ENCODE peak calls at places on chromosomes 1 and 21, in six cellular contexts. P, L, X, U, A and R are unnamed samples.

GRCh38 chr1:43450251-43451070 is 3.3 kb downstream of the HYI start:
- DNase-seq in P (no peak), L (no peak), X (peak; percentile 82), U (no peak), A (no peak), R (no peak)

GRCh38 chr1:68495968-68496679 is 758 bp downstream of the DEPDC1 start:
- DNase-seq in P (peak; percentile 36), L (no peak), X (no peak), U (peak; percentile 19), A (no peak), R (no peak)

GRCh38 chr1:8985915-8986813 is 40.1 kb downstream of the SLC2A7 start:
- DNase-seq in P (no peak), L (no peak), X (no peak), U (peak; percentile 97), A (peak; percentile 82), R (peak; percentile 40)

GRCh38 chr1:83583351-83584014 is 415.4 kb downstream of the TTLL7 start:
- DNase-seq in P (no peak), L (no peak), X (no peak), U (no peak), A (no peak), R (no peak)

GRCh38 chr1:10979483-10979920 is 33.0 kb upstream of the TARDBP start:
- DNase-seq in P (no peak), L (no peak), X (no peak), U (peak; percentile 58), A (peak; percentile 68), R (peak; percentile 68)

GRCh38 chr1:96979869-96980268 is 258.3 kb downstream of the PTBP2 start:
- DNase-seq in P (no peak), L (no peak), X (no peak), U (no peak), A (no peak), R (no peak)

GRCh38 chr1:224448428-224449017 is 13.9 kb upstream of the WDR26 start:
- DNase-seq in P (no peak), L (no peak), X (no peak), U (no peak), A (no peak), R (no peak)

GRCh38 chr1:72524021-72524420 is 241.7 kb upstream of the NEGR1 start:
- DNase-seq in P (no peak), L (no peak), X (no peak), U (no peak), A (no peak), R (no peak)

GRCh38 chr21:36127977-36128376 is 6.9 kb upstream of the CBR3 start:
- DNase-seq in P (no peak), L (no peak), X (no peak), U (no peak), A (no peak), R (no peak)

GRCh38 chr1:64245495-64245894 is 42.1 kb downstream of the UBE2U start:
- DNase-seq in P (no peak), L (no peak), X (no peak), U (no peak), A (no peak), R (no peak)

GRCh38 chr1:62962014-62962793 is 178.3 kb downstream of the ATG4C start:
- DNase-seq in P (no peak), L (no peak), X (no peak), U (no peak), A (no peak), R (no peak)

GRCh38 chr1:59971464-59971911 is 44.9 kb upstream of the CYP2J2 start:
- DNase-seq in P (peak; percentile 75), L (peak; percentile 47), X (no peak), U (peak; percentile 80), A (peak; percentile 49), R (peak; percentile 60)

GRCh38 chr21:24272527-24272938 is 1334.7 kb downstream of the MRPL39 start:
- DNase-seq in P (no peak), L (no peak), X (no peak), U (no peak), A (no peak), R (no peak)

GRCh38 chr21:15138475-15138874 is 73.7 kb upstream of the NRIP1 start:
- DNase-seq in P (no peak), L (no peak), X (no peak), U (no peak), A (no peak), R (no peak)

GRCh38 chr1:43994794-43995790 is 3.7 kb downstream of the CCDC24 start:
- DNase-seq in P (peak; percentile 71), L (no peak), X (no peak), U (peak; percentile 65), A (no peak), R (no peak)

GRCh38 chr1:32208891-32209309 is at the start of gene DCDC2B:
- DNase-seq in P (no peak), L (no peak), X (no peak), U (peak; percentile 78), A (peak; percentile 33), R (no peak)

GRCh38 chr1:61254629-61255323 is 172.4 kb downstream of the NFIA start:
- DNase-seq in P (no peak), L (no peak), X (no peak), U (peak; percentile 22), A (peak; percentile 53), R (no peak)

GRCh38 chr1:176852124-176852523 is 312.4 kb downstream of the ASTN1 start:
- DNase-seq in P (no peak), L (no peak), X (no peak), U (no peak), A (no peak), R (no peak)

GRCh38 chr1:55623339-55623738 is 408.2 kb upstream of the USP24 start:
- DNase-seq in P (no peak), L (no peak), X (no peak), U (peak; percentile 11), A (no peak), R (no peak)